ENCODE peak calls at places on chromosomes 2 and 18, in seven cellular contexts. One of them, this sample, is unnamed.

GRCh38 chr2:83587309-83587708 is 871.8 kb downstream of the SUCLG1 start:
- DNase-seq in fibroblast of mammary gland: no peak
- DNase-seq in BJ: no peak
- DNase-seq in CD8-positive, alpha-beta T cell: no peak
- DNase-seq in transverse colon: no peak
- DNase-seq in cardiac fibroblast: no peak
- DNase-seq in SJSA1: no peak
- DNase-seq in this sample: no peak

GRCh38 chr2:240205348-240205747 is 64.9 kb upstream of the OTOS start:
- DNase-seq in fibroblast of mammary gland: peak
- DNase-seq in BJ: no peak
- DNase-seq in CD8-positive, alpha-beta T cell: no peak
- DNase-seq in transverse colon: no peak
- DNase-seq in cardiac fibroblast: peak
- DNase-seq in SJSA1: peak
- DNase-seq in this sample: no peak

GRCh38 chr2:30265441-30266015 is 34.2 kb downstream of the LBH start:
- DNase-seq in fibroblast of mammary gland: peak
- DNase-seq in BJ: no peak
- DNase-seq in CD8-positive, alpha-beta T cell: no peak
- DNase-seq in transverse colon: no peak
- DNase-seq in cardiac fibroblast: peak
- DNase-seq in SJSA1: peak
- DNase-seq in this sample: no peak

GRCh38 chr2:61910603-61911002 is 5.1 kb downstream of the COMMD1 start:
- DNase-seq in fibroblast of mammary gland: peak
- DNase-seq in BJ: no peak
- DNase-seq in CD8-positive, alpha-beta T cell: no peak
- DNase-seq in transverse colon: no peak
- DNase-seq in cardiac fibroblast: peak
- DNase-seq in SJSA1: no peak
- DNase-seq in this sample: no peak

GRCh38 chr2:189178726-189179606 is 595 bp downstream of the COL5A2 start:
- DNase-seq in fibroblast of mammary gland: peak
- DNase-seq in BJ: no peak
- DNase-seq in CD8-positive, alpha-beta T cell: no peak
- DNase-seq in transverse colon: no peak
- DNase-seq in cardiac fibroblast: peak
- DNase-seq in SJSA1: peak
- DNase-seq in this sample: no peak

GRCh38 chr2:197889041-197889440 is 84.6 kb downstream of the PLCL1 start:
- DNase-seq in fibroblast of mammary gland: peak
- DNase-seq in BJ: peak
- DNase-seq in CD8-positive, alpha-beta T cell: no peak
- DNase-seq in transverse colon: no peak
- DNase-seq in cardiac fibroblast: peak
- DNase-seq in SJSA1: no peak
- DNase-seq in this sample: peak

GRCh38 chr18:1394426-1394825 is 489.8 kb downstream of the ADCYAP1 start:
- DNase-seq in fibroblast of mammary gland: no peak
- DNase-seq in BJ: no peak
- DNase-seq in CD8-positive, alpha-beta T cell: no peak
- DNase-seq in transverse colon: no peak
- DNase-seq in cardiac fibroblast: no peak
- DNase-seq in SJSA1: no peak
- DNase-seq in this sample: no peak

GRCh38 chr18:40911582-40912254 is 1043.3 kb upstream of the PIK3C3 start:
- DNase-seq in fibroblast of mammary gland: peak
- DNase-seq in BJ: no peak
- DNase-seq in CD8-positive, alpha-beta T cell: no peak
- DNase-seq in transverse colon: no peak
- DNase-seq in cardiac fibroblast: peak
- DNase-seq in SJSA1: no peak
- DNase-seq in this sample: no peak

GRCh38 chr2:240584486-240585031 is 2.0 kb upstream of the CAPN10 start:
- DNase-seq in fibroblast of mammary gland: peak
- DNase-seq in BJ: no peak
- DNase-seq in CD8-positive, alpha-beta T cell: no peak
- DNase-seq in transverse colon: peak
- DNase-seq in cardiac fibroblast: peak
- DNase-seq in SJSA1: no peak
- DNase-seq in this sample: peak

GRCh38 chr2:611519-611918 is 65.7 kb downstream of the TMEM18 start:
- DNase-seq in fibroblast of mammary gland: no peak
- DNase-seq in BJ: no peak
- DNase-seq in CD8-positive, alpha-beta T cell: no peak
- DNase-seq in transverse colon: no peak
- DNase-seq in cardiac fibroblast: no peak
- DNase-seq in SJSA1: no peak
- DNase-seq in this sample: no peak

GRCh38 chr2:35462226-35462983 is 893.2 kb upstream of the CRIM1 start:
- DNase-seq in fibroblast of mammary gland: no peak
- DNase-seq in BJ: no peak
- DNase-seq in CD8-positive, alpha-beta T cell: no peak
- DNase-seq in transverse colon: no peak
- DNase-seq in cardiac fibroblast: peak
- DNase-seq in SJSA1: peak
- DNase-seq in this sample: no peak

GRCh38 chr2:241612156-241613017 is 24.6 kb downstream of the THAP4 start:
- DNase-seq in fibroblast of mammary gland: no peak
- DNase-seq in BJ: no peak
- DNase-seq in CD8-positive, alpha-beta T cell: no peak
- DNase-seq in transverse colon: no peak
- DNase-seq in cardiac fibroblast: peak
- DNase-seq in SJSA1: no peak
- DNase-seq in this sample: no peak

GRCh38 chr2:132651115-132652099 is 18.6 kb downstream of the LYPD1 start:
- DNase-seq in fibroblast of mammary gland: peak
- DNase-seq in BJ: no peak
- DNase-seq in CD8-positive, alpha-beta T cell: no peak
- DNase-seq in transverse colon: no peak
- DNase-seq in cardiac fibroblast: no peak
- DNase-seq in SJSA1: peak
- DNase-seq in this sample: no peak

GRCh38 chr2:55958756-55959155 is 35.2 kb upstream of the EFEMP1 start:
- DNase-seq in fibroblast of mammary gland: no peak
- DNase-seq in BJ: no peak
- DNase-seq in CD8-positive, alpha-beta T cell: no peak
- DNase-seq in transverse colon: no peak
- DNase-seq in cardiac fibroblast: peak
- DNase-seq in SJSA1: no peak
- DNase-seq in this sample: no peak

GRCh38 chr2:190334479-190335224 is 8.7 kb upstream of the INPP1 start:
- DNase-seq in fibroblast of mammary gland: no peak
- DNase-seq in BJ: no peak
- DNase-seq in CD8-positive, alpha-beta T cell: no peak
- DNase-seq in transverse colon: no peak
- DNase-seq in cardiac fibroblast: peak
- DNase-seq in SJSA1: peak
- DNase-seq in this sample: no peak

GRCh38 chr2:12456293-12457151 is 260.2 kb upstream of the TRIB2 start:
- DNase-seq in fibroblast of mammary gland: peak
- DNase-seq in BJ: peak
- DNase-seq in CD8-positive, alpha-beta T cell: peak
- DNase-seq in transverse colon: peak
- DNase-seq in cardiac fibroblast: peak
- DNase-seq in SJSA1: no peak
- DNase-seq in this sample: peak

GRCh38 chr2:233542507-233542906 is 24.1 kb downstream of the USP40 start:
- DNase-seq in fibroblast of mammary gland: peak
- DNase-seq in BJ: peak
- DNase-seq in CD8-positive, alpha-beta T cell: no peak
- DNase-seq in transverse colon: no peak
- DNase-seq in cardiac fibroblast: peak
- DNase-seq in SJSA1: no peak
- DNase-seq in this sample: no peak

GRCh38 chr2:96092580-96092877 is 23.8 kb downstream of the ADRA2B start:
- DNase-seq in fibroblast of mammary gland: no peak
- DNase-seq in BJ: no peak
- DNase-seq in CD8-positive, alpha-beta T cell: no peak
- DNase-seq in transverse colon: peak
- DNase-seq in cardiac fibroblast: no peak
- DNase-seq in SJSA1: no peak
- DNase-seq in this sample: no peak

GRCh38 chr2:53969285-53970094 is 1.3 kb downstream of the PSME4 start:
- DNase-seq in fibroblast of mammary gland: peak
- DNase-seq in BJ: no peak
- DNase-seq in CD8-positive, alpha-beta T cell: no peak
- DNase-seq in transverse colon: no peak
- DNase-seq in cardiac fibroblast: peak
- DNase-seq in SJSA1: peak
- DNase-seq in this sample: peak

DNA sequence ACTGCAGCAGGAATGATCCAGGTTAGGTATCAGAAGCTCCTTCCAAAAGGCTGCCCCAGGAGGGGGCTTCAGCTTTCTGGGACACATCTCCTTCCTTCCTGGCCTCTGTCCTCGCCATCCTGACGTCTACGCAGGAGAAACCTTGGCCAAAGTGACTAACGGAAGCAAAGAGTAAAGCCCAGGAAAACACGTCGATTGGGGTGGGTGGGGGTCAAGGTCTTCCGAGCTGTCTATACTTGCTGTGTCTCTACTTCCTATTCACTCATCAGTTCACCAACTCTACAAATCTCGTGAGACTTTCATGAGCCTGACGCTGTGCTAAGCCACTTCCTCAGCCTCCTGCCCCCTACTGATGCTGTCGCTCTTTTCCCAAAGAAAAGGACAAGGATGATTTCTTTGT is 212.6 kb downstream of the TNS1 start:
- DNase-seq in fibroblast of mammary gland: peak
- DNase-seq in BJ: no peak
- DNase-seq in CD8-positive, alpha-beta T cell: no peak
- DNase-seq in transverse colon: no peak
- DNase-seq in cardiac fibroblast: no peak
- DNase-seq in SJSA1: no peak
- DNase-seq in this sample: no peak
- H3K4me3 ChIP-seq in fibroblast of mammary gland: no peak
- H3K4me3 ChIP-seq in BJ: no peak
- H3K4me3 ChIP-seq in CD8-positive, alpha-beta T cell: peak
- H3K4me3 ChIP-seq in transverse colon: no peak
- H3K4me3 ChIP-seq in cardiac fibroblast: no peak
- H3K4me3 ChIP-seq in SJSA1: no peak
- H3K4me3 ChIP-seq in this sample: peak

GRCh38 chr18:45851196-45851925 is 25.9 kb downstream of the SIGLEC15 start:
- DNase-seq in fibroblast of mammary gland: peak
- DNase-seq in BJ: no peak
- DNase-seq in CD8-positive, alpha-beta T cell: no peak
- DNase-seq in transverse colon: no peak
- DNase-seq in cardiac fibroblast: no peak
- DNase-seq in SJSA1: no peak
- DNase-seq in this sample: no peak

GRCh38 chr18:45849529-45849928 is 24.1 kb downstream of the SIGLEC15 start:
- DNase-seq in fibroblast of mammary gland: no peak
- DNase-seq in BJ: no peak
- DNase-seq in CD8-positive, alpha-beta T cell: no peak
- DNase-seq in transverse colon: no peak
- DNase-seq in cardiac fibroblast: no peak
- DNase-seq in SJSA1: no peak
- DNase-seq in this sample: no peak

GRCh38 chr18:45852631-45853030 is 27.2 kb downstream of the SIGLEC15 start:
- DNase-seq in fibroblast of mammary gland: no peak
- DNase-seq in BJ: no peak
- DNase-seq in CD8-positive, alpha-beta T cell: no peak
- DNase-seq in transverse colon: no peak
- DNase-seq in cardiac fibroblast: no peak
- DNase-seq in SJSA1: no peak
- DNase-seq in this sample: no peak

GRCh38 chr18:45847119-45847518 is 21.6 kb downstream of the SIGLEC15 start:
- DNase-seq in fibroblast of mammary gland: no peak
- DNase-seq in BJ: no peak
- DNase-seq in CD8-positive, alpha-beta T cell: no peak
- DNase-seq in transverse colon: no peak
- DNase-seq in cardiac fibroblast: no peak
- DNase-seq in SJSA1: no peak
- DNase-seq in this sample: no peak

DNA sequence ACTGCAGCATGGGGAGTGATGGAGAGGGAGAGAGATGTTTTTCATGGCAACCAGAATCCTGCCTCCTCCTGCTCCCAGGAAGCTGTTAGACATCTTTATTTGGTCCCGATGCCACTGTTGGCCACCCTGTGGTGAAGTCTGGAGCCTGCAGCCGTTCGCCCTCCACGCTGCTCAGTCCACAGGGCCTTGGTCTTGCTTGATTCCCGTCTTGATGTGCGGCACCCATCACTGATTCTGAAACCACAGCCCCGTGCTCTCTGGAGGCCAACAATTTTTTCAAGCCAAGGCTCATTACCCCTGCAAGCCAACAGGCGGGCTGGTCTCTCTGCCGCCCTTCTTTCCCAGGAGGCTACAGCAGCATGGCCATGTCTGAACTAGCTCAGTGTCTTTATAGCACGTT is 24.5 kb downstream of the SIGLEC15 start:
- DNase-seq in fibroblast of mammary gland: peak
- DNase-seq in BJ: no peak
- DNase-seq in CD8-positive, alpha-beta T cell: no peak
- DNase-seq in transverse colon: no peak
- DNase-seq in cardiac fibroblast: no peak
- DNase-seq in SJSA1: no peak
- DNase-seq in this sample: no peak
- H3K4me3 ChIP-seq in fibroblast of mammary gland: no peak
- H3K4me3 ChIP-seq in BJ: no peak
- H3K4me3 ChIP-seq in CD8-positive, alpha-beta T cell: no peak
- H3K4me3 ChIP-seq in transverse colon: no peak
- H3K4me3 ChIP-seq in cardiac fibroblast: no peak
- H3K4me3 ChIP-seq in SJSA1: no peak
- H3K4me3 ChIP-seq in this sample: no peak

GRCh38 chr18:75977069-75977468 is 518.0 kb downstream of the ZNF516 start:
- DNase-seq in fibroblast of mammary gland: peak
- DNase-seq in BJ: peak
- DNase-seq in CD8-positive, alpha-beta T cell: no peak
- DNase-seq in transverse colon: no peak
- DNase-seq in cardiac fibroblast: no peak
- DNase-seq in SJSA1: no peak
- DNase-seq in this sample: no peak
- H3K4me3 ChIP-seq in fibroblast of mammary gland: no peak
- H3K4me3 ChIP-seq in BJ: no peak
- H3K4me3 ChIP-seq in CD8-positive, alpha-beta T cell: no peak
- H3K4me3 ChIP-seq in transverse colon: no peak
- H3K4me3 ChIP-seq in cardiac fibroblast: no peak
- H3K4me3 ChIP-seq in SJSA1: no peak
- H3K4me3 ChIP-seq in this sample: no peak

DNA sequence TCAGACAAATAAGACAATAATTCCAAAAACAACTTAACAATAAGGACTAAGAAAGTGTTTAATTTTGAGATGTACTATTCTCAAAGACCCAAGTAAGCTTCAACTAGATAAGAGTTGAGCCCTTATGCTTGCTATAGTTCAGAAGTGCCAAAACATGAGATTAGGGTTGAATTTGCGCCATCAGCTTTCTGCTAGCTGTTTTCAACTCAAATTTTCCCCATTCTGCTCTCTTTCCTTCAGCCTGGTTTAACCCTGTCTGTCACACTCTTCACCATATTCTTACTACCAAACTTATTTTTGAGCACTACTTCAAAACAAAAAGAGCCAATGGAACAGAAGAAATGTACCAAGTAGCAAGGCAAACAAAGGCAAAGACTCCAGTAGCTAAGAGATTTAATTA is 4.1 kb downstream of the NFE2L2 start:
- DNase-seq in fibroblast of mammary gland: no peak
- DNase-seq in BJ: no peak
- DNase-seq in CD8-positive, alpha-beta T cell: no peak
- DNase-seq in transverse colon: no peak
- DNase-seq in cardiac fibroblast: no peak
- DNase-seq in SJSA1: no peak
- DNase-seq in this sample: no peak
- H3K4me3 ChIP-seq in fibroblast of mammary gland: no peak
- H3K4me3 ChIP-seq in BJ: no peak
- H3K4me3 ChIP-seq in CD8-positive, alpha-beta T cell: no peak
- H3K4me3 ChIP-seq in transverse colon: no peak
- H3K4me3 ChIP-seq in cardiac fibroblast: no peak
- H3K4me3 ChIP-seq in SJSA1: no peak
- H3K4me3 ChIP-seq in this sample: no peak